ENCODE peak calls at places on chromosomes 6 and 20, in four cellular contexts. K is PC-3, B is Peyer's patch, G is AG04450. O is an unnamed sample.

GRCh38 chr6:31652925-31653724 is 664 bp upstream of the BAG6 start:
- DNase-seq in K (no peak), B (peak; percentile 92), G (no peak), O (peak; percentile 92)

GRCh38 chr20:2507875-2508630 is 662 bp downstream of the ZNF343 start:
- DNase-seq in K (peak; percentile 60), B (no peak), G (no peak), O (peak; percentile 44)

GRCh38 chr6:109939654-109940053 is 38.5 kb upstream of the GPR6 start:
- DNase-seq in K (peak; percentile 60), B (no peak), G (no peak), O (no peak)

GRCh38 chr6:170031684-170032121 is 259.2 kb downstream of the DLL1 start:
- DNase-seq in K (peak; percentile 42), B (no peak), G (no peak), O (no peak)

GRCh38 chr20:64091762-64092161 is 7.6 kb upstream of the LKAAEAR1 start:
- DNase-seq in K (no peak), B (no peak), G (no peak), O (no peak)

GRCh38 chr6:5238336-5238735 is 22.4 kb downstream of the LYRM4 start:
- DNase-seq in K (no peak), B (no peak), G (no peak), O (no peak)

GRCh38 chr6:90434096-90434495 is 137.5 kb upstream of the BACH2 start:
- DNase-seq in K (peak; percentile 22), B (no peak), G (no peak), O (no peak)

GRCh38 chr20:63690001-63690897 is 6.2 kb upstream of the TNFRSF6B start:
- DNase-seq in K (no peak), B (no peak), G (no peak), O (no peak)

GRCh38 chr6:103672169-103672568 is 1187.5 kb downstream of the HACE1 start:
- DNase-seq in K (peak; percentile 49), B (no peak), G (no peak), O (no peak)

GRCh38 chr20:4341804-4342560 is 326.6 kb upstream of the RNF24 start:
- DNase-seq in K (peak; percentile 75), B (no peak), G (peak; percentile 10), O (no peak)

GRCh38 chr20:49303211-49303610 is 25.4 kb upstream of the ZNFX1 start:
- DNase-seq in K (no peak), B (no peak), G (no peak), O (no peak)

GRCh38 chr6:44221961-44222335 is 1.4 kb upstream of the SLC29A1 start:
- DNase-seq in K (no peak), B (no peak), G (no peak), O (no peak)

GRCh38 chr20:25863536-25864325 is 167.1 kb upstream of the ZNF337 start:
- DNase-seq in K (peak; percentile 34), B (no peak), G (no peak), O (no peak)

GRCh38 chr6:86107985-86108384 is 465.3 kb upstream of the SYNCRIP start:
- DNase-seq in K (no peak), B (no peak), G (no peak), O (no peak)

GRCh38 chr6:149964243-149965190 is 774 bp downstream of the ULBP1 start:
- DNase-seq in K (no peak), B (no peak), G (no peak), O (peak; percentile 19)

GRCh38 chr6:133248241-133249001 is 7.3 kb downstream of the EYA4 start:
- DNase-seq in K (peak; percentile 88), B (no peak), G (no peak), O (no peak)

GRCh38 chr6:149271348-149272340 is 45.9 kb upstream of the TAB2 start:
- DNase-seq in K (no peak), B (peak; percentile 87), G (no peak), O (no peak)

GRCh38 chr20:4406627-4407026 is 315.1 kb upstream of the PRND start:
- DNase-seq in K (peak; percentile 69), B (no peak), G (peak; percentile 59), O (no peak)

GRCh38 chr6:30876039-30876730 is 8.1 kb upstream of the DDR1 start:
- DNase-seq in K (peak; percentile 73), B (no peak), G (no peak), O (no peak)

GRCh38 chr20:64129146-64129782 is 21.9 kb upstream of the NPBWR2 start:
- DNase-seq in K (no peak), B (no peak), G (no peak), O (no peak)

GRCh38 chr20:37972256-37973058 is 60.8 kb downstream of the TTI1 start:
- DNase-seq in K (no peak), B (no peak), G (no peak), O (peak; percentile 10)

GRCh38 chr20:20837574-20838021 is 125.2 kb upstream of the RALGAPA2 start:
- DNase-seq in K (peak; percentile 76), B (no peak), G (peak; percentile 11), O (peak; percentile 56)

GRCh38 chr6:26232950-26233607 is 131.9 kb upstream of the BTN3A2 start:
- DNase-seq in K (peak; percentile 95), B (peak; percentile 46), G (no peak), O (no peak)

GRCh38 chr6:158818580-158819212 is 472 bp downstream of the EZR start:
- DNase-seq in K (peak; percentile 38), B (peak; percentile 51), G (no peak), O (peak; percentile 72)

GRCh38 chr6:88376759-88377387 is 210.7 kb upstream of the CNR1 start:
- DNase-seq in K (peak; percentile 60), B (no peak), G (no peak), O (no peak)

GRCh38 chr20:31473331-31474096 is 1.4 kb downstream of the DEFB124 start:
- DNase-seq in K (no peak), B (no peak), G (no peak), O (no peak)

DNA sequence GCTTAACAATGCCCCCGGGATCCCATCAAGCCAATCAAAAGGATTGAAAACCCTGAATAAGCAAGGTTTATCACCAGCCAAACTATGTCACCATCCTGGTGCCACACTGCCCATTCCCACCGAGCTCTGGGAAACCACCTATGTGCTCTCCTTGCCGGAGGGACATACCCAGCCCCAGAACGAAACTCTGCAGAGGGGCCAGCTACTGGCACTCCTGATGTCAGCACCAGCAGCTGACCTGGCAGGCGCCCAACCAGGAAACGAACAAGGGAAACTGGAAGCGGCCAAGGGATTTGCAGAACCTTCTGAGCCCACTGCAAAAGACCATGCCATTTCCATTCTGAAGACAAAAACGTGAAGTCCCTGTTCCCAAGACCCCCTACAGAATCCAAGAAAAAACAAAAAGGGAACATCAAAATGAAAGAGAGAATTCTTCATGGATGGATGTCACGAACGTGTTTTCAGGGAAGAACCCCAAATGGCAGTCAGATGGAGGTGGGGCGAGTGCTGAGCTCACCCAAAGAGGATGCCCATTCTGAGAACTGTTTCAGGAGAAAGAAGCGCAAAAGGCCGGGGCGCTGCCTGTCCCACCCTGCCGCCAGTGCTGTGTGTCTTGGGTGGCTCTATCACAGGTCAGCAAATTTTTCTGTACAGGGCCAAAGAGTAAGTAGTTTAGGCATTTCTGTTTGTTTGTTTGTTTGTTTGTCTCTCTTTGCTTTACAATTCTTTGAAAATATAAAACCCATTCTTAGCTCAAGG is 305.2 kb downstream of the ESR1 start:
- DNase-seq in K (no peak), B (no peak), G (no peak), O (peak; percentile 48)
- H3K4me3 ChIP-seq in K (no peak overlapping the region), B (no peak overlapping the region), G (no peak overlapping the region), O (no peak overlapping the region)

GRCh38 chr6:165484178-165484889 is 174.9 kb upstream of the C6orf118 start:
- DNase-seq in K (no peak), B (no peak), G (no peak), O (no peak)

GRCh38 chr6:165487950-165488349 is 175.1 kb downstream of the PDE10A start:
- DNase-seq in K (peak; percentile 18), B (no peak), G (no peak), O (no peak)

GRCh38 chr6:165487347-165487746 is 175.7 kb downstream of the PDE10A start:
- DNase-seq in K (no peak), B (no peak), G (no peak), O (no peak)

GRCh38 chr6:165488624-165489295 is 174.3 kb downstream of the PDE10A start:
- DNase-seq in K (no peak), B (no peak), G (no peak), O (no peak)

GRCh38 chr6:165486183-165487137 is 176.6 kb downstream of the PDE10A start:
- DNase-seq in K (no peak), B (no peak), G (no peak), O (no peak)
- H3K27ac ChIP-seq in K (no peak overlapping the region), B (no peak overlapping the region), G (no peak overlapping the region), O (no peak overlapping the region)

DNA sequence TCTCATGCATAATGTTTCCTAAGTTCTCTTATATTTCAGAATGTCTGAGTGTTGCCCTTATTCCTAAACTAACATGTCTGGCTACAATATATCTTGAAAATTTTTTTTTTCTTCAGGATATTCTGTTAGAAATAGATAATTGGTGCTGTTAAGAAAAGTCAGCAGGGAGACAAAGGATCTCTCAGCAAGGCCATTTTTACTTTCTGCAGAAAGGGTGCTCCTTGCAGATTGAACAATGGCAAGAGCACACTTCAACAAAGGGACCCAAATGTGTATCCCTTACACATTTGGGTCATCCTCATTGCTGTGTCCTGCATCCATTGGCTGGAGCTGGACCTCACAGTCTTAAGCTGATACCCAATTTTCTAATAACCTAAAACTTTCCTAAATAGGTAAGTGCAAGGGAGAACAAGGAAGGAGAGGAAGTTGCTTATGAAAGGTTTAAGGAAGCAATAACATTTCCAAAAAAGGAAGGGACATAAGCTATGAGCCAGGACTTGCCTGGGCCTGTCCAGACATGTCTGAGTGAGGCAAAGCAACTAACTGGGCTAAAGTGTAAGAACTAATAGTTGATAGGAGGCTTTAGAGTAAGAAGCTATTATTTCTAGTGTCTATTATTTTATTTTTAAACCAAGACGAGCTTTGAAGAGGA is 429.6 kb downstream of the BCKDHB start:
- DNase-seq in K (no peak), B (no peak), G (no peak), O (no peak)
- H3K4me3 ChIP-seq in K (no peak overlapping the region), B (no peak overlapping the region), G (no peak overlapping the region), O (no peak overlapping the region)

DNA sequence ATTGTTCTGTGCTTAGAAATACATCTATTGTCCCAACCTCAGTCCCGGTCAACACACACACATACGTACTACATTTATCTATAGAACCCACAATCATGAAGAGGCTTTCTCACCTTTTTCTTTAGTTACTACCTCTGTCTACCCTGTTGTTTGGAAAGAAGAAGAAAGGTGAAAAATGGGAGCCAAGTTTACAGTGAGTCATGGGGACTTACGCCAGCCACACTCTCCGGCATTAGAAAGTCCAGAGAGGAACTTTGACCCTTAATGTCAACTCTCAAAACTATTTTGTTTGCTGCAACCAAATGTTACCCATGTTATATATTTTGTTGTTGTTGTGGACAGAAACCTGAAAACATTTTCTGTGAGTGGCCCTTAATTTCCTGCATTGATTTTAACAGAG is 259.1 kb downstream of the ZFAND3 start:
- DNase-seq in K (peak; percentile 51), B (no peak), G (no peak), O (no peak)
- H3K27ac ChIP-seq in K (peak overlapping the region; percentile 55), B (no peak overlapping the region), G (no peak overlapping the region), O (no peak overlapping the region)

GRCh38 chr20:35883778-35884540 is 70.3 kb downstream of the SCAND1 start:
- DNase-seq in K (peak; percentile 99), B (peak; percentile 47), G (peak; percentile 98), O (peak; percentile 63)
- H3K4me3 ChIP-seq in K (peak overlapping the region; percentile 39), B (no peak overlapping the region), G (peak overlapping the region; percentile 48), O (no peak overlapping the region)

GRCh38 chr20:51359947-51360346 is 182.6 kb downstream of the NFATC2 start:
- DNase-seq in K (peak; percentile 34), B (no peak), G (no peak), O (no peak)
- H3K27ac ChIP-seq in K (peak overlapping the region; percentile 91), B (no peak overlapping the region), G (peak overlapping the region; percentile 82), O (no peak overlapping the region)

GRCh38 chr6:24907959-24908358 is 27.8 kb downstream of the RIPOR2 start:
- DNase-seq in K (no peak), B (no peak), G (no peak), O (no peak)
- H3K4me3 ChIP-seq in K (no peak overlapping the region), B (no peak overlapping the region), G (no peak overlapping the region), O (no peak overlapping the region)

O was measured in colonic mucosa.